ENCODE peak calls at places on chromosomes 16 and 17, in nine cellular contexts. J, K, X, A, Q, Y, M, V and O are unnamed samples.
A peak's percentile ranks its signal among the peaks of the same experiment; 100 is the strongest.

GRCh38 chr17:82668631-82669099 is 20.4 kb upstream of the WDR45B start:
- DNase-seq in X (peak; percentile 80), K (peak; percentile 62), M (peak; percentile 61), J (peak; percentile 72), Q (peak; percentile 90), A (peak; percentile 45), Y (peak; percentile 60), V (peak; percentile 38), O (peak; percentile 41)

GRCh38 chr16:75801307-75801706 is 75.0 kb upstream of the CPHXL start:
- DNase-seq in Y (peak; percentile 11), M (no peak), J (no peak), X (no peak), K (no peak), A (no peak), V (peak; percentile 16), Q (peak; percentile 2), O (peak; percentile 5)

GRCh38 chr16:11682655-11683096 is 14.4 kb downstream of the SNN start:
- DNase-seq in A (no peak), X (no peak), K (no peak), Y (peak; percentile 85), J (no peak), M (no peak), V (peak; percentile 88), Q (peak; percentile 82), O (peak; percentile 94)

GRCh38 chr16:74296120-74296464 is 522 bp upstream of the PSMD7 start:
- DNase-seq in Y (no peak), Q (no peak), M (no peak), A (no peak), J (no peak), X (no peak), V (no peak), K (no peak), O (no peak)

GRCh38 chr16:63695347-63695746 is 1426.5 kb downstream of the CDH11 start:
- DNase-seq in J (no peak), Y (no peak), M (no peak), Q (no peak), X (no peak), V (no peak), A (no peak), K (no peak), O (no peak)

GRCh38 chr17:49209061-49209571 is 1.3 kb downstream of the GNGT2 start:
- DNase-seq in K (no peak), X (no peak), Y (no peak), M (no peak), Q (no peak), A (no peak), J (no peak), V (no peak), O (no peak)

GRCh38 chr16:78258651-78259050 is 159.2 kb downstream of the WWOX start:
- DNase-seq in Q (no peak), J (no peak), M (no peak), Y (peak; percentile 51), X (no peak), A (no peak), V (no peak), K (no peak), O (no peak)

GRCh38 chr17:77485089-77485833 is 344.5 kb downstream of the SEC14L1 start:
- DNase-seq in Y (no peak), J (no peak), M (peak; percentile 4), V (no peak), K (no peak), X (no peak), Q (no peak), A (no peak), O (no peak)

GRCh38 chr16:75011634-75012307 is 12.9 kb downstream of the ZNRF1 start:
- DNase-seq in Q (peak; percentile 89), V (peak; percentile 93), M (no peak), J (no peak), A (no peak), X (no peak), K (no peak), Y (peak; percentile 89), O (peak; percentile 92)

GRCh38 chr17:21242026-21242700 is 11.0 kb downstream of the NATD1 start:
- DNase-seq in Q (peak; percentile 83), Y (no peak), J (peak; percentile 26), M (no peak), A (peak; percentile 80), X (no peak), V (peak; percentile 38), K (no peak), O (peak; percentile 5)

GRCh38 chr17:44601574-44602372 is 44.5 kb downstream of the FZD2 start:
- DNase-seq in Y (peak; percentile 35), K (no peak), M (no peak), A (no peak), V (peak; percentile 65), J (no peak), Q (peak; percentile 56), X (no peak), O (peak; percentile 28)

GRCh38 chr17:46178550-46179198 is 14.6 kb downstream of the KANSL1 start:
- DNase-seq in J (no peak), Q (peak; percentile 69), Y (peak; percentile 53), V (peak; percentile 69), K (no peak), M (no peak), A (no peak), X (no peak), O (peak; percentile 63)

GRCh38 chr17:78448356-78448993 is 70.0 kb downstream of the PGS1 start:
- DNase-seq in Y (no peak), A (no peak), M (no peak), K (no peak), J (no peak), V (no peak), X (no peak), Q (no peak), O (no peak)

GRCh38 chr16:1057252-1057932 is 15.2 kb upstream of the SSTR5 start:
- DNase-seq in A (peak; percentile 32), K (peak; percentile 35), J (peak; percentile 15), Y (no peak), M (no peak), X (peak; percentile 46), Q (peak; percentile 31), V (peak; percentile 4), O (peak; percentile 7)

DNA sequence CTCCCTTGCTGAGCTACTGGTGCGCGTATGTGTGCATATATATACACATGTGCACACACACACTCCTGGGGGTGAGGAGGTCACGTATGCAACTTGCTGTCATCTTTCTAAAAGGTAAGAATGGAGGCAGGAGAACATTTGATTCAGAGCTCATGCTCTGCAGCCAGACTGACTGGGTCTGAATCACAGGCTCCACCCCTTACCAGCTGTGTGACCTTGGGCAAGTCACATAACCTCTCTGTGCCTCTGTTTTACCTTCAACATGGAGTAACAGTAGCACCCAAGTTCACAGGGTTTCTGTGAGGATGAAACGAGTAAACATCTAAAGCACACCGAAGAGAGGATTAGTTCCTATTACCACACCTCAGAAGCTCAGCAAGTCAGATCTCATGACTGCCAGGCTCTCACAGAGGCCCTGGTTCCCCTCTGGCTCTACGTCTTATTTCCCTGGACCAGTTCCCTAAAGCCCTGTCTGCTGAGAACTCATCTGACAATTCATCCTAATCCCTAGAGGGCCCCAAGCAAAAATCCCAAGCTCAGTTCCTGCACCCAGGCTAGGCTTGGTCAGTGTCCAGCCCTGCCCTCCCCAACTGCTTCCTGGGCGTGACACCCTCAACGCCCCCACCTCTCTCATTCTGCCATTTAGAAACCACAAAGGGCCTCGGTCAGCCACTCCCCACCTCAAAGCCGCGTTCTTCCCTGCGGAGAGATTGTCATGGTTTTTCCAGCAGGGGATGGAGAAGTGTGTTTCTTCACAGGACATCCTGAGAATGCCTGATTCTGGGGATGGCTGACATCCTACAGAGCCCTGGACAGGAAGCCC is 28.7 kb downstream of the ABR start:
- DNase-seq in V (peak; percentile 15), K (no peak), X (no peak), J (no peak), A (no peak), Y (no peak), Q (no peak), M (no peak), O (peak; percentile 59)
- TF ChIP-seq CTCF in V (no peak), K (no peak), X (no peak), J (no peak), A (no peak), Y (no peak), Q (no peak), M (no peak), O (no peak)

GRCh38 chr16:81099958-81100357 is 3.8 kb upstream of the GCSH start:
- DNase-seq in Q (peak; percentile 5), J (no peak), Y (no peak), X (no peak), V (no peak), K (no peak), M (no peak), A (no peak), O (no peak)
- H3K4me3 ChIP-seq in Q (no peak overlapping the region), J (no peak overlapping the region), Y (no peak overlapping the region), X (no peak overlapping the region), V (no peak overlapping the region), K (no peak overlapping the region), M (no peak overlapping the region), A (no peak overlapping the region), O (no peak overlapping the region)

GRCh38 chr17:47618416-47618815 is 31.3 kb upstream of the KPNB1 start:
- DNase-seq in M (no peak), K (no peak), X (no peak), Y (no peak), A (no peak), Q (peak; percentile 31), J (no peak), V (peak; percentile 12), O (peak; percentile 48)

GRCh38 chr17:47622179-47622549 is 27.6 kb upstream of the KPNB1 start:
- DNase-seq in M (no peak), Y (no peak), K (no peak), Q (no peak), J (no peak), V (no peak), A (no peak), X (no peak), O (peak; percentile 30)

GRCh38 chr17:47620503-47621245 is 29.0 kb upstream of the KPNB1 start:
- DNase-seq in V (no peak), J (no peak), Q (no peak), M (no peak), Y (no peak), K (no peak), X (no peak), A (no peak), O (no peak)

GRCh38 chr17:47624727-47625068 is 25.0 kb upstream of the KPNB1 start:
- DNase-seq in V (no peak), X (no peak), Y (no peak), Q (no peak), K (no peak), J (no peak), M (no peak), A (no peak), O (no peak)

GRCh38 chr17:47621293-47622178 is 28.2 kb upstream of the KPNB1 start:
- DNase-seq in A (peak; percentile 63), J (peak; percentile 56), Y (peak; percentile 80), Q (peak; percentile 89), K (peak; percentile 8), V (peak; percentile 88), M (peak; percentile 48), X (peak; percentile 15), O (peak; percentile 97)
- TF ChIP-seq CTCF in A (peak; percentile 13), J (no peak), Y (peak; percentile 10), Q (no peak), K (no peak), V (peak; percentile 13), M (peak; percentile 4), X (no peak), O (peak; percentile 22)

GRCh38 chr16:17853958-17854357 is 383.2 kb upstream of the XYLT1 start:
- DNase-seq in A (no peak), K (no peak), X (no peak), J (no peak), Y (no peak), V (no peak), M (no peak), Q (no peak), O (no peak)

GRCh38 chr16:17852977-17853702 is 382.4 kb upstream of the XYLT1 start:
- DNase-seq in J (no peak), K (no peak), M (no peak), A (no peak), Q (no peak), X (no peak), V (no peak), Y (no peak), O (no peak)

GRCh38 chr16:17858061-17858460 is 387.3 kb upstream of the XYLT1 start:
- DNase-seq in Y (no peak), X (no peak), V (no peak), J (no peak), M (no peak), A (no peak), K (no peak), Q (no peak), O (no peak)
- H3K4me3 ChIP-seq in Y (no peak overlapping the region), X (no peak overlapping the region), V (no peak overlapping the region), J (no peak overlapping the region), M (no peak overlapping the region), A (no peak overlapping the region), K (no peak overlapping the region), Q (no peak overlapping the region), O (no peak overlapping the region)